ENCODE peak calls at places on chromosomes 6 and 20, in nine cellular contexts. M is heart left ventricle, I is right lobe of liver, D is transverse colon, Q is sigmoid colon, J is ovary, G is tibial nerve, T is uterus, B is esophagus squamous epithelium. F is an unnamed sample. For H3K4me1, the result is how much of the 10 kb centered on the place peaks cover.

GRCh38 chr6:69164564-69165252 is 529.6 kb downstream of the ADGRB3 start:
- DNase-seq in M (no peak), I (no peak), D (no peak), Q (no peak), J (no peak), G (no peak), T (no peak), B (no peak), F (no peak)

GRCh38 chr20:19251958-19252669 is 39.7 kb downstream of the SLC24A3 start:
- DNase-seq in M (no peak), I (no peak), D (no peak), Q (no peak), J (no peak), G (no peak), T (peak), B (no peak), F (no peak)

GRCh38 chr6:108960601-108961000 is 112.4 kb downstream of the ARMC2 start:
- DNase-seq in M (no peak), I (no peak), D (no peak), Q (no peak), J (no peak), G (no peak), T (no peak), B (no peak), F (peak)

GRCh38 chr20:23314714-23315498 is 35.7 kb upstream of the NXT1 start:
- DNase-seq in M (no peak), I (no peak), D (no peak), Q (peak), J (no peak), G (peak), T (peak), B (no peak), F (peak)

GRCh38 chr20:51574248-51575033 is 31.9 kb upstream of the NFATC2 start:
- DNase-seq in M (no peak), I (no peak), D (no peak), Q (no peak), J (no peak), G (no peak), T (no peak), B (no peak), F (no peak)

GRCh38 chr6:82040405-82041221 is 206.9 kb downstream of the IBTK start:
- DNase-seq in M (no peak), I (no peak), D (no peak), Q (no peak), J (peak), G (no peak), T (peak), B (no peak), F (peak)

GRCh38 chr6:101114703-101115102 is 233.6 kb upstream of the ASCC3 start:
- DNase-seq in M (no peak), I (no peak), D (no peak), Q (no peak), J (no peak), G (no peak), T (no peak), B (no peak), F (peak)

GRCh38 chr20:58986968-58987517 is 6.0 kb downstream of the NELFCD start:
- DNase-seq in M (no peak), I (peak), D (no peak), Q (peak), J (no peak), G (no peak), T (no peak), B (no peak), F (peak)

GRCh38 chr6:168276576-168277273 is 42.9 kb downstream of the DACT2 start:
- DNase-seq in M (no peak), I (no peak), D (no peak), Q (no peak), J (no peak), G (no peak), T (no peak), B (no peak), F (no peak)

GRCh38 chr6:38503940-38504682 is 135.6 kb downstream of the BTBD9 start:
- DNase-seq in M (no peak), I (no peak), D (no peak), Q (no peak), J (no peak), G (no peak), T (no peak), B (no peak), F (no peak)

GRCh38 chr6:13346245-13346644 is 17.9 kb upstream of the TBC1D7 start:
- DNase-seq in M (no peak), I (no peak), D (no peak), Q (no peak), J (no peak), G (no peak), T (no peak), B (no peak), F (no peak)

GRCh38 chr6:121351911-121352310 is 17.6 kb upstream of the TBC1D32 start:
- DNase-seq in M (no peak), I (no peak), D (no peak), Q (no peak), J (no peak), G (no peak), T (no peak), B (no peak), F (no peak)

GRCh38 chr20:10540636-10541493 is 105.8 kb downstream of the SLX4IP start:
- DNase-seq in M (no peak), I (no peak), D (no peak), Q (no peak), J (no peak), G (no peak), T (no peak), B (no peak), F (no peak)

GRCh38 chr6:42693725-42694323 is 28.6 kb downstream of the PRPH2 start:
- DNase-seq in M (no peak), I (peak), D (no peak), Q (no peak), J (no peak), G (no peak), T (no peak), B (no peak), F (no peak)

GRCh38 chr6:144217264-144217663 is 66.9 kb downstream of the STX11 start:
- DNase-seq in M (no peak), I (no peak), D (no peak), Q (no peak), J (no peak), G (no peak), T (no peak), B (no peak), F (peak)

GRCh38 chr6:150169609-150170008 is 26.8 kb downstream of the PPP1R14C start:
- DNase-seq in M (no peak), I (no peak), D (no peak), Q (no peak), J (no peak), G (no peak), T (no peak), B (no peak), F (no peak)

GRCh38 chr6:147699637-147700036 is 191.1 kb downstream of the SAMD5 start:
- DNase-seq in M (no peak), I (no peak), D (no peak), Q (no peak), J (no peak), G (no peak), T (no peak), B (no peak), F (no peak)

DNA sequence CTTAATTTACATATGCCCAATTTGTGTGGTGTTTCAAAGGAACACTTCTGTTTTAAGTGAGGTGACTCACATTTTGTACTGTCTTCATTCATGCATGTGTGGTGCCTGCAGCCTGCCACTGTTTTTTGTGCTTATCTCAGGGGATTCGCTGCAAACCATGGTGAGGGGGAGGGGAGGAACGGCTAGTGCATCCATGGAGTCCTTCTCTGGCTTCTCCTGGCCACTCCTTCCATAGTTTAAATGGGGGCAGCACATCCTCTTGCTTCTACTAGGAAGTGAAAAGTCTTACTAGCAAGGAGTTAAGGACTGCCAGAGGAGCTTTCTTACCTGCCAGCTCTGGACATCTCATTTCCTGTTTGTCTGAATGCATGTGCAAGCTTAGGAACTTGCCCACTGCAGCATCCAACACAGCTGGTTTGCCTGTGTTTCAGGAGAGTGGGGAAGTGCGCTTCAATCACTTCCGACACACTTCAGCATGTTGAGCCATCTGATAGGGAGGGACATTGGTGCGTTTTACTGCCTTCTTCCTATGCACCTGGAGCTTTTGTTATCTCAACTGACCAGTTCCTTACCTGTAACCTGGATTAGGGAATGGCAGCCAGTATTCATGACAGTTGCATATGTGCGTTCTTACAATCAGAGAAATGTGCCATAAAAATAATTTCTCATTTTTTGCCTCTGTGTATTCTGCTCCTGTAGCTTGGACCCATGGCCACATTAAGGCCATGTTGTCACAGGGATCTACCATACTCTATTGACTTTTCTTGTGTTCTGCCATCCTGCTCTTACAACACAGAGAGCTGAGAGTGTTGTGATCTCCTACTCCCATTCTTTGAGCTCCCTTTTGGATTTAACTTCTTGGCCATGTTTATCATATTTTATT is 211.3 kb downstream of the ARID1B start:
- DNase-seq in M (no peak), I (no peak), D (peak), Q (no peak), J (no peak), G (no peak), T (no peak), B (no peak), F (no peak)
- TF ChIP-seq POLR2A in M (no peak), I (no peak), D (no peak), Q (no peak), J (no peak), G (no peak), T (no peak), B (no peak), F (no peak)

GRCh38 chr6:7805828-7806227 is 79.9 kb downstream of the BMP6 start:
- DNase-seq in M (no peak), I (no peak), D (no peak), Q (no peak), J (no peak), G (no peak), T (no peak), B (no peak), F (no peak)
- H3K4me1 ChIP-seq in M (under half), I (under half), D (under half), Q (under half), J (under half), G (under half), T (under half), B (under half), F (under half)

GRCh38 chr20:63129991-63130653 is 85.8 kb downstream of the YTHDF1 start:
- DNase-seq in M (no peak), I (peak), D (no peak), Q (peak), J (no peak), G (no peak), T (no peak), B (no peak), F (no peak)

GRCh38 chr20:63128367-63128766 is 87.6 kb downstream of the YTHDF1 start:
- DNase-seq in M (peak), I (peak), D (no peak), Q (peak), J (no peak), G (no peak), T (no peak), B (no peak), F (no peak)

GRCh38 chr20:63130654-63131577 is 85.0 kb downstream of the YTHDF1 start:
- DNase-seq in M (peak), I (peak), D (no peak), Q (peak), J (no peak), G (no peak), T (no peak), B (no peak), F (no peak)

GRCh38 chr20:63128956-63129355 is 87.0 kb downstream of the YTHDF1 start:
- DNase-seq in M (peak), I (peak), D (no peak), Q (peak), J (no peak), G (no peak), T (no peak), B (no peak), F (no peak)

DNA sequence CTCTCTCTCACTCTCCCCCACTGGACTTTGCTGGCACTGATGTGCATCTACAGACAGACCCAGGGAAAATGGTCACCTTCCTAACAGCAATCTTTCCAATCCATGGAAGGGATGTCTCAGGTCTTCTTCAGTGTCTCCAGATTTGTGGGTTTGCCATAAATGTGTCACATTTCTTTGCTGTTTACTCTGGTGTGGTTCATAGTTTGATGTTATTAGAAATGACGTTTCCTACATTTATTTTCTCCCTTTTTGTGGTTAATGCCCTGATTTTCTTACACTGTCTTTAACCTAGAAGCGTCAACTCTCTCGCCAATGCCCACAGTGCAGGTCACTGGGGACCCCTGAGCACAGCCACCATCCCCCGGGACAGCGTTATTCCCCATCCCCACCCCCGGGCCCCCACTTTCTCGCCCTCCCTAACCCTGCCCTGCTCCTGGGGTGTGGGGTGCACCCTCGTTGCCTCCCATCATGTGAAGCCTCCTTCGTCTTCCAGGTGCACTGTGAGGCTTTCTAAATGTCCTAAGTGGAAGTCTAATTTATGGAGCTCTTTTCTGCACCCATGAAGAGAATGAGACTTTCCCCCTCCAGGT is 86.5 kb downstream of the YTHDF1 start:
- DNase-seq in M (peak), I (peak), D (no peak), Q (peak), J (no peak), G (no peak), T (no peak), B (no peak), F (no peak)
- TF ChIP-seq CTCF in M (no peak), I (no peak), D (no peak), Q (no peak), J (no peak), G (no peak), T (no peak), B (no peak), F (no peak)

GRCh38 chr6:117909638-117910037 is 2.6 kb downstream of the SLC35F1 start:
- DNase-seq in M (no peak), I (no peak), D (no peak), Q (no peak), J (no peak), G (no peak), T (no peak), B (no peak), F (no peak)

GRCh38 chr6:117908246-117909107 is 1.4 kb downstream of the SLC35F1 start:
- DNase-seq in M (no peak), I (no peak), D (no peak), Q (no peak), J (peak), G (no peak), T (peak), B (no peak), F (peak)

GRCh38 chr6:117906454-117906904 is 585 bp upstream of the SLC35F1 start:
- DNase-seq in M (no peak), I (no peak), D (no peak), Q (no peak), J (no peak), G (no peak), T (no peak), B (no peak), F (no peak)

GRCh38 chr6:117907600-117908245 is 659 bp downstream of the SLC35F1 start:
- DNase-seq in M (no peak), I (peak), D (no peak), Q (no peak), J (peak), G (no peak), T (no peak), B (no peak), F (peak)

DNA sequence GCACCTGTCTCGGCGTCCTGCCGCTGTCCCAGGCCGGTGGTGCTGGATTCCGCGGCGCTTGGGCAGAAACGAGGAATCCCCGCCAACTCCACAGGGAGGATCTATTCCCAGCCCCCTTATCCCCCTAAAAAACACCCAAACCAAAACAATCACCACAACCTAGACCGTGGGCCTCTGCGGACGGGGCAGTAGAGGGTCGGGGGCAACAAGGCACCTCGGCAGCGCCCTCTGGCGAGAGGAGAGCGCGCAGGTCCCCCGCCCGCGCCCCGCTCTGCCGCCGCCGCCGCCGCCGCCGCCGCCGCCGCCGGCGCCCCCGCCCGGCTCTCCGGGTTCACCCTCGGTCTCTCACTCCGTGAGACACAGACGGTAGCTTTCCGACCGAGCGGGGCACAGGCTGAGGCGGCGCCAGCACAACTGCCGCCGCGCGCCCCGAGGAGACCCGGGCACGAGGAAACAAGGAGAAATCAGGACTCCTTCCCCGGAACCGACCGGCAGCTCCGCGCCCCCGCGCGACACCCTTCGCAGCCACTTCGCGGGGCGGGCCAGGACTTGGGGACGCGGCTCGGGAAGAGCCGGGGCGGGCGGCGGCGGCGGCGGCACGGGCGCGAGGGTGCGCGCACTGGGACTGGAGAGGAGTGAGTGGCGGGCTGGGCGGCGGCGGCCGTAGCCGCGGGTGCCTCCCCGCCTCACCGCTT is at the start of gene SLC35F1:
- DNase-seq in M (peak), I (peak), D (no peak), Q (no peak), J (peak), G (no peak), T (peak), B (no peak), F (peak)
- TF ChIP-seq POLR2A in M (no peak), I (no peak), D (no peak), Q (no peak), J (no peak), G (no peak), T (no peak), B (no peak), F (no peak)

GRCh38 chr20:38190166-38190565 is 25.1 kb upstream of the TGM2 start:
- DNase-seq in M (no peak), I (no peak), D (no peak), Q (peak), J (no peak), G (no peak), T (peak), B (no peak), F (no peak)

GRCh38 chr20:38192323-38192885 is 27.3 kb upstream of the TGM2 start:
- DNase-seq in M (no peak), I (no peak), D (no peak), Q (peak), J (no peak), G (no peak), T (no peak), B (no peak), F (no peak)

GRCh38 chr20:38191654-38192053 is 26.6 kb upstream of the TGM2 start:
- DNase-seq in M (no peak), I (no peak), D (no peak), Q (peak), J (no peak), G (no peak), T (peak), B (no peak), F (no peak)

GRCh38 chr20:38193586-38194105 is 28.6 kb upstream of the TGM2 start:
- DNase-seq in M (no peak), I (no peak), D (no peak), Q (peak), J (no peak), G (no peak), T (no peak), B (no peak), F (no peak)

GRCh38 chr20:38190936-38191371 is 25.9 kb upstream of the TGM2 start:
- DNase-seq in M (peak), I (no peak), D (no peak), Q (peak), J (no peak), G (no peak), T (peak), B (no peak), F (no peak)
- H3K4me1 ChIP-seq in M (under half), I (under half), D (under half), Q (under half), J (under half), G (under half), T (under half), B (under half), F (under half)

GRCh38 chr6:44432726-44433125 is 45.2 kb downstream of the CDC5L start:
- DNase-seq in M (no peak), I (no peak), D (no peak), Q (no peak), J (no peak), G (no peak), T (no peak), B (no peak), F (no peak)

GRCh38 chr6:44432227-44432626 is 44.7 kb downstream of the CDC5L start:
- DNase-seq in M (no peak), I (no peak), D (peak), Q (no peak), J (no peak), G (no peak), T (no peak), B (no peak), F (no peak)

GRCh38 chr6:44439270-44440045 is 52.0 kb downstream of the CDC5L start:
- DNase-seq in M (no peak), I (no peak), D (no peak), Q (no peak), J (no peak), G (no peak), T (no peak), B (no peak), F (no peak)

GRCh38 chr6:44438827-44439226 is 51.3 kb downstream of the CDC5L start:
- DNase-seq in M (no peak), I (no peak), D (no peak), Q (no peak), J (no peak), G (no peak), T (no peak), B (no peak), F (no peak)

DNA sequence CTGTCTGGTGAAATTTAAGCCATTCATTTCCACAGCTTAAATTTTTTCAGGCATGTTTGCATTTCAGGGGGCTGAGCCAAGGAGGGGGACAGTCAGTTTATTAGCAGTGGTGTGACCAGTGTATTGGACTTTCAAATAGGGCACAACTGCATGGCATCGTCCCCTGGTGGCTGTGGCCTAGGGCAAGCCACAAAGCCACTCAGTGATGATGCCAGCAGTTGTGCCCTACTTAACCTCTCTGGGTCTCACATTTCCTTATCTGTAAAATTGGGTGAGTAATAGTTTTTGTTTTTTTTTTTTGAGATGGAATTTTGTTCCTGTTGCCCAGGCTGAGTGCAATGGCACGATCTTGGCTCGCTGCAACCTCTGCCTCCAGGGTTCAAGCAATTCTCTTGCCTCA is 48.0 kb downstream of the CDC5L start:
- DNase-seq in M (no peak), I (no peak), D (no peak), Q (no peak), J (no peak), G (no peak), T (no peak), B (no peak), F (no peak)
- TF ChIP-seq CTCF in M (no peak), I (no peak), D (no peak), Q (no peak), J (no peak), G (no peak), T (no peak), B (no peak), F (no peak)

F was measured in testis.